ENCODE peak calls at places on chromosomes 16 and 17, in six cellular contexts. One of them, this sample, is unnamed.
A peak's percentile ranks its signal among the peaks of the same experiment; 100 is the strongest.

GRCh38 chr16:117381-118365 is 20.8 kb downstream of the NPRL3 start:
- DNase-seq in M059J: peak; percentile 30
- DNase-seq in Right ventricle myocardium superior: peak; percentile 66
- DNase-seq in cardiac fibroblast: peak; percentile 50
- DNase-seq in GM10248: peak; percentile 67
- DNase-seq in hepatocyte: peak; percentile 74
- DNase-seq in this sample: peak; percentile 76

GRCh38 chr17:44095388-44095646 is 24.8 kb downstream of the G6PC3 start:
- DNase-seq in M059J: no peak
- DNase-seq in Right ventricle myocardium superior: no peak
- DNase-seq in cardiac fibroblast: no peak
- DNase-seq in GM10248: no peak
- DNase-seq in hepatocyte: no peak
- DNase-seq in this sample: no peak

GRCh38 chr17:7841622-7842379 is 7.8 kb downstream of the KDM6B start:
- DNase-seq in M059J: peak; percentile 89
- DNase-seq in Right ventricle myocardium superior: peak; percentile 94
- DNase-seq in cardiac fibroblast: peak; percentile 93
- DNase-seq in GM10248: peak; percentile 78
- DNase-seq in hepatocyte: peak; percentile 97
- DNase-seq in this sample: peak; percentile 92

GRCh38 chr17:79951361-79952264 is 84.1 kb downstream of the TBC1D16 start:
- DNase-seq in M059J: peak; percentile 74
- DNase-seq in Right ventricle myocardium superior: peak; percentile 67
- DNase-seq in cardiac fibroblast: peak; percentile 93
- DNase-seq in GM10248: no peak
- DNase-seq in hepatocyte: peak; percentile 90
- DNase-seq in this sample: peak; percentile 76

GRCh38 chr17:82804442-82805191 is 35.2 kb downstream of the ZNF750 start:
- DNase-seq in M059J: no peak
- DNase-seq in Right ventricle myocardium superior: peak; percentile 91
- DNase-seq in cardiac fibroblast: peak; percentile 36
- DNase-seq in GM10248: no peak
- DNase-seq in hepatocyte: no peak
- DNase-seq in this sample: no peak

GRCh38 chr17:29180051-29180787 is at the start of gene MYO18A:
- DNase-seq in M059J: peak; percentile 70
- DNase-seq in Right ventricle myocardium superior: peak; percentile 88
- DNase-seq in cardiac fibroblast: peak; percentile 65
- DNase-seq in GM10248: peak; percentile 94
- DNase-seq in hepatocyte: peak; percentile 93
- DNase-seq in this sample: peak; percentile 96

GRCh38 chr17:48645639-48646182 is 19.6 kb upstream of the HOXB9 start:
- DNase-seq in M059J: no peak
- DNase-seq in Right ventricle myocardium superior: no peak
- DNase-seq in cardiac fibroblast: no peak
- DNase-seq in GM10248: no peak
- DNase-seq in hepatocyte: no peak
- DNase-seq in this sample: no peak

GRCh38 chr16:12386076-12386641 is 409.6 kb downstream of the SNX29 start:
- DNase-seq in M059J: no peak
- DNase-seq in Right ventricle myocardium superior: no peak
- DNase-seq in cardiac fibroblast: no peak
- DNase-seq in GM10248: no peak
- DNase-seq in hepatocyte: no peak
- DNase-seq in this sample: no peak

GRCh38 chr16:81148277-81148676 is 52.1 kb upstream of the GCSH start:
- DNase-seq in M059J: no peak
- DNase-seq in Right ventricle myocardium superior: no peak
- DNase-seq in cardiac fibroblast: no peak
- DNase-seq in GM10248: no peak
- DNase-seq in hepatocyte: no peak
- DNase-seq in this sample: no peak

GRCh38 chr17:33200116-33200515 is 93.0 kb downstream of the ASIC2 start:
- DNase-seq in M059J: peak; percentile 22
- DNase-seq in Right ventricle myocardium superior: no peak
- DNase-seq in cardiac fibroblast: peak; percentile 2
- DNase-seq in GM10248: no peak
- DNase-seq in hepatocyte: peak; percentile 24
- DNase-seq in this sample: no peak

GRCh38 chr17:82031885-82032627 is 578 bp downstream of the RAC3 start:
- DNase-seq in M059J: no peak
- DNase-seq in Right ventricle myocardium superior: no peak
- DNase-seq in cardiac fibroblast: no peak
- DNase-seq in GM10248: peak; percentile 67
- DNase-seq in hepatocyte: peak; percentile 73
- DNase-seq in this sample: no peak

GRCh38 chr16:18983565-18984424 is at the start of gene TMC7:
- DNase-seq in M059J: peak; percentile 86
- DNase-seq in Right ventricle myocardium superior: peak; percentile 84
- DNase-seq in cardiac fibroblast: peak; percentile 82
- DNase-seq in GM10248: peak; percentile 47
- DNase-seq in hepatocyte: peak; percentile 95
- DNase-seq in this sample: peak; percentile 95

GRCh38 chr16:88077328-88078108 is 126.3 kb downstream of the BANP start:
- DNase-seq in M059J: no peak
- DNase-seq in Right ventricle myocardium superior: peak; percentile 49
- DNase-seq in cardiac fibroblast: no peak
- DNase-seq in GM10248: no peak
- DNase-seq in hepatocyte: no peak
- DNase-seq in this sample: no peak

GRCh38 chr16:78196527-78196926 is 97.1 kb downstream of the WWOX start:
- DNase-seq in M059J: no peak
- DNase-seq in Right ventricle myocardium superior: no peak
- DNase-seq in cardiac fibroblast: no peak
- DNase-seq in GM10248: no peak
- DNase-seq in hepatocyte: no peak
- DNase-seq in this sample: no peak

GRCh38 chr16:89330177-89330856 is 112.8 kb downstream of the ZNF778 start:
- DNase-seq in M059J: peak; percentile 89
- DNase-seq in Right ventricle myocardium superior: peak; percentile 62
- DNase-seq in cardiac fibroblast: peak; percentile 74
- DNase-seq in GM10248: no peak
- DNase-seq in hepatocyte: no peak
- DNase-seq in this sample: peak; percentile 52

GRCh38 chr16:24845726-24846547 is at the start of gene SLC5A11:
- DNase-seq in M059J: no peak
- DNase-seq in Right ventricle myocardium superior: no peak
- DNase-seq in cardiac fibroblast: no peak
- DNase-seq in GM10248: no peak
- DNase-seq in hepatocyte: no peak
- DNase-seq in this sample: no peak

GRCh38 chr16:58843675-58844074 is 109.6 kb upstream of the GOT2 start:
- DNase-seq in M059J: peak; percentile 44
- DNase-seq in Right ventricle myocardium superior: no peak
- DNase-seq in cardiac fibroblast: peak; percentile 33
- DNase-seq in GM10248: peak; percentile 23
- DNase-seq in hepatocyte: peak; percentile 18
- DNase-seq in this sample: peak; percentile 39

GRCh38 chr17:7003745-7004144 is 7.9 kb downstream of the ALOX12 start:
- DNase-seq in M059J: no peak
- DNase-seq in Right ventricle myocardium superior: no peak
- DNase-seq in cardiac fibroblast: no peak
- DNase-seq in GM10248: no peak
- DNase-seq in hepatocyte: no peak
- DNase-seq in this sample: no peak

GRCh38 chr17:45147102-45147580 is 1.1 kb upstream of the HEXIM1 start:
- DNase-seq in M059J: peak; percentile 64
- DNase-seq in Right ventricle myocardium superior: peak; percentile 64
- DNase-seq in cardiac fibroblast: peak; percentile 75
- DNase-seq in GM10248: peak; percentile 66
- DNase-seq in hepatocyte: peak; percentile 89
- DNase-seq in this sample: peak; percentile 55

GRCh38 chr16:66261826-66262225 is 104.7 kb upstream of the CDH5 start:
- DNase-seq in M059J: no peak
- DNase-seq in Right ventricle myocardium superior: no peak
- DNase-seq in cardiac fibroblast: no peak
- DNase-seq in GM10248: no peak
- DNase-seq in hepatocyte: peak; percentile 1
- DNase-seq in this sample: no peak

GRCh38 chr16:55971447-55971846 is 96.3 kb upstream of the CES5A start:
- DNase-seq in M059J: no peak
- DNase-seq in Right ventricle myocardium superior: no peak
- DNase-seq in cardiac fibroblast: no peak
- DNase-seq in GM10248: no peak
- DNase-seq in hepatocyte: no peak
- DNase-seq in this sample: no peak